ENCODE peak calls at places on chromosomes 2 and 18, in nine cellular contexts. One of them, this sample, is unnamed.
A peak's percentile ranks its signal among the peaks of the same experiment; 100 is the strongest.

GRCh38 chr18:78768221-78768620 is 211.4 kb upstream of the SALL3 start:
- DNase-seq in OCI-LY7: no peak
- DNase-seq in mammary epithelial cell: no peak
- DNase-seq in AG10803: no peak
- DNase-seq in lower lobe of right lung: no peak
- DNase-seq in left lung: no peak
- DNase-seq in Peyer's patch: no peak
- DNase-seq in heart left ventricle: no peak
- DNase-seq in esophagus squamous epithelium: no peak
- DNase-seq in this sample: no peak

GRCh38 chr2:68469935-68470334 is 2.5 kb downstream of the APLF start:
- DNase-seq in OCI-LY7: no peak
- DNase-seq in mammary epithelial cell: no peak
- DNase-seq in AG10803: no peak
- DNase-seq in lower lobe of right lung: no peak
- DNase-seq in left lung: no peak
- DNase-seq in Peyer's patch: no peak
- DNase-seq in heart left ventricle: no peak
- DNase-seq in esophagus squamous epithelium: no peak
- DNase-seq in this sample: no peak

GRCh38 chr2:34806891-34807290 is 1207.8 kb upstream of the FAM98A start:
- DNase-seq in OCI-LY7: no peak
- DNase-seq in mammary epithelial cell: no peak
- DNase-seq in AG10803: no peak
- DNase-seq in lower lobe of right lung: no peak
- DNase-seq in left lung: no peak
- DNase-seq in Peyer's patch: no peak
- DNase-seq in heart left ventricle: no peak
- DNase-seq in esophagus squamous epithelium: no peak
- DNase-seq in this sample: no peak

GRCh38 chr2:151904807-151905206 is 76.6 kb upstream of the ARL5A start:
- DNase-seq in OCI-LY7: no peak
- DNase-seq in mammary epithelial cell: no peak
- DNase-seq in AG10803: no peak
- DNase-seq in lower lobe of right lung: no peak
- DNase-seq in left lung: no peak
- DNase-seq in Peyer's patch: no peak
- DNase-seq in heart left ventricle: no peak
- DNase-seq in esophagus squamous epithelium: no peak
- DNase-seq in this sample: no peak

GRCh38 chr2:234536218-234536989 is 39.5 kb upstream of the ARL4C start:
- DNase-seq in OCI-LY7: no peak
- DNase-seq in mammary epithelial cell: no peak
- DNase-seq in AG10803: no peak
- DNase-seq in lower lobe of right lung: no peak
- DNase-seq in left lung: no peak
- DNase-seq in Peyer's patch: no peak
- DNase-seq in heart left ventricle: no peak
- DNase-seq in esophagus squamous epithelium: no peak
- DNase-seq in this sample: no peak

GRCh38 chr18:12318334-12318697 is 10.3 kb downstream of the TUBB6 start:
- DNase-seq in OCI-LY7: peak; percentile 51
- DNase-seq in mammary epithelial cell: no peak
- DNase-seq in AG10803: no peak
- DNase-seq in lower lobe of right lung: no peak
- DNase-seq in left lung: no peak
- DNase-seq in Peyer's patch: no peak
- DNase-seq in heart left ventricle: no peak
- DNase-seq in esophagus squamous epithelium: no peak
- DNase-seq in this sample: no peak

GRCh38 chr18:69387181-69387580 is 13.5 kb upstream of the DOK6 start:
- DNase-seq in OCI-LY7: no peak
- DNase-seq in mammary epithelial cell: no peak
- DNase-seq in AG10803: no peak
- DNase-seq in lower lobe of right lung: no peak
- DNase-seq in left lung: no peak
- DNase-seq in Peyer's patch: no peak
- DNase-seq in heart left ventricle: no peak
- DNase-seq in esophagus squamous epithelium: no peak
- DNase-seq in this sample: no peak

GRCh38 chr2:216985658-216986141 is 125.8 kb upstream of the TNP1 start:
- DNase-seq in OCI-LY7: no peak
- DNase-seq in mammary epithelial cell: no peak
- DNase-seq in AG10803: no peak
- DNase-seq in lower lobe of right lung: no peak
- DNase-seq in left lung: no peak
- DNase-seq in Peyer's patch: no peak
- DNase-seq in heart left ventricle: no peak
- DNase-seq in esophagus squamous epithelium: no peak
- DNase-seq in this sample: no peak

GRCh38 chr2:240793313-240794177 is 26.5 kb downstream of the KIF1A start:
- DNase-seq in OCI-LY7: no peak
- DNase-seq in mammary epithelial cell: no peak
- DNase-seq in AG10803: no peak
- DNase-seq in lower lobe of right lung: peak; percentile 35
- DNase-seq in left lung: peak; percentile 57
- DNase-seq in Peyer's patch: no peak
- DNase-seq in heart left ventricle: no peak
- DNase-seq in esophagus squamous epithelium: no peak
- DNase-seq in this sample: no peak

GRCh38 chr2:235609746-235610145 is 115.9 kb downstream of the AGAP1 start:
- DNase-seq in OCI-LY7: no peak
- DNase-seq in mammary epithelial cell: no peak
- DNase-seq in AG10803: no peak
- DNase-seq in lower lobe of right lung: no peak
- DNase-seq in left lung: no peak
- DNase-seq in Peyer's patch: no peak
- DNase-seq in heart left ventricle: no peak
- DNase-seq in esophagus squamous epithelium: no peak
- DNase-seq in this sample: no peak

GRCh38 chr2:146990311-146990781 is 854.5 kb upstream of the ACVR2A start:
- DNase-seq in OCI-LY7: no peak
- DNase-seq in mammary epithelial cell: no peak
- DNase-seq in AG10803: no peak
- DNase-seq in lower lobe of right lung: no peak
- DNase-seq in left lung: no peak
- DNase-seq in Peyer's patch: no peak
- DNase-seq in heart left ventricle: no peak
- DNase-seq in esophagus squamous epithelium: no peak
- DNase-seq in this sample: no peak

GRCh38 chr2:45220227-45220626 is 211.0 kb upstream of the SIX2 start:
- DNase-seq in OCI-LY7: no peak
- DNase-seq in mammary epithelial cell: no peak
- DNase-seq in AG10803: peak; percentile 5
- DNase-seq in lower lobe of right lung: no peak
- DNase-seq in left lung: no peak
- DNase-seq in Peyer's patch: no peak
- DNase-seq in heart left ventricle: no peak
- DNase-seq in esophagus squamous epithelium: no peak
- DNase-seq in this sample: no peak

GRCh38 chr2:74502720-74503505 is 3.5 kb upstream of the LBX2 start:
- DNase-seq in OCI-LY7: no peak
- DNase-seq in mammary epithelial cell: peak; percentile 55
- DNase-seq in AG10803: peak; percentile 83
- DNase-seq in lower lobe of right lung: peak; percentile 87
- DNase-seq in left lung: peak; percentile 96
- DNase-seq in Peyer's patch: peak; percentile 67
- DNase-seq in heart left ventricle: peak; percentile 87
- DNase-seq in esophagus squamous epithelium: peak; percentile 15
- DNase-seq in this sample: no peak

GRCh38 chr2:113225505-113226259 is 51.9 kb downstream of the PSD4 start:
- DNase-seq in OCI-LY7: no peak
- DNase-seq in mammary epithelial cell: no peak
- DNase-seq in AG10803: no peak
- DNase-seq in lower lobe of right lung: no peak
- DNase-seq in left lung: no peak
- DNase-seq in Peyer's patch: no peak
- DNase-seq in heart left ventricle: no peak
- DNase-seq in esophagus squamous epithelium: no peak
- DNase-seq in this sample: no peak

GRCh38 chr2:217622205-217622621 is 380.6 kb downstream of the TNS1 start:
- DNase-seq in OCI-LY7: no peak
- DNase-seq in mammary epithelial cell: no peak
- DNase-seq in AG10803: peak; percentile 88
- DNase-seq in lower lobe of right lung: no peak
- DNase-seq in left lung: no peak
- DNase-seq in Peyer's patch: no peak
- DNase-seq in heart left ventricle: peak; percentile 50
- DNase-seq in esophagus squamous epithelium: no peak
- DNase-seq in this sample: no peak

DNA sequence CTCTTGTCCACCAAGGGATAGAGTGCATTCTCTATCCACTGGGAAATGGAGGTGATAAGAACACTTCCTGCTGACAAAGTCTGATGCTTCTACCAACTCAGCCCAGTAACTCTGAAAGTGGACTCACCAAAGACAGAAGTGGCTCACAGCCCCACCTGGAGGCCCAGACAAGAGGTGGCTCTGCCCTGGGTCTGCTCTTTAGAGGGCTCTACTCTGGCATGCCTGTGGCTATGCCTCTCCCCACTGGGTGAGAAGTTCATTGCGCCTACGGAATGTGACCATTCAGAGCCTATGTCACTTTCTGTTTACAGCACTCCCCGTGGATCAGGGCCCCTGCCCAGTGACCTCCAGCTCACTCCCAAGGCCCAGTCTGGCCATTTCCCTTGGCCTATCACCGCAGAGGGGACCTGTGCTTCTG is 13.5 kb upstream of the XDH start:
- DNase-seq in OCI-LY7: peak; percentile 9
- DNase-seq in mammary epithelial cell: peak; percentile 56
- DNase-seq in AG10803: no peak
- DNase-seq in lower lobe of right lung: no peak
- DNase-seq in left lung: no peak
- DNase-seq in Peyer's patch: no peak
- DNase-seq in heart left ventricle: no peak
- DNase-seq in esophagus squamous epithelium: no peak
- DNase-seq in this sample: no peak
- TF ChIP-seq CTCF in OCI-LY7: peak; percentile 22
- TF ChIP-seq CTCF in mammary epithelial cell: peak; percentile 18
- TF ChIP-seq CTCF in AG10803: no peak
- TF ChIP-seq CTCF in lower lobe of right lung: no peak
- TF ChIP-seq CTCF in left lung: no peak
- TF ChIP-seq CTCF in Peyer's patch: no peak
- TF ChIP-seq CTCF in heart left ventricle: no peak
- TF ChIP-seq CTCF in esophagus squamous epithelium: no peak
- TF ChIP-seq CTCF in this sample: no peak

GRCh38 chr2:120176526-120176925 is 46.7 kb downstream of the TMEM185B start:
- DNase-seq in OCI-LY7: no peak
- DNase-seq in mammary epithelial cell: no peak
- DNase-seq in AG10803: no peak
- DNase-seq in lower lobe of right lung: no peak
- DNase-seq in left lung: no peak
- DNase-seq in Peyer's patch: no peak
- DNase-seq in heart left ventricle: no peak
- DNase-seq in esophagus squamous epithelium: no peak
- DNase-seq in this sample: no peak

GRCh38 chr2:120180066-120180465 is 43.1 kb downstream of the TMEM185B start:
- DNase-seq in OCI-LY7: no peak
- DNase-seq in mammary epithelial cell: no peak
- DNase-seq in AG10803: no peak
- DNase-seq in lower lobe of right lung: no peak
- DNase-seq in left lung: no peak
- DNase-seq in Peyer's patch: no peak
- DNase-seq in heart left ventricle: no peak
- DNase-seq in esophagus squamous epithelium: no peak
- DNase-seq in this sample: no peak

GRCh38 chr2:120177973-120178372 is 45.2 kb downstream of the TMEM185B start:
- DNase-seq in OCI-LY7: peak; percentile 55
- DNase-seq in mammary epithelial cell: no peak
- DNase-seq in AG10803: no peak
- DNase-seq in lower lobe of right lung: no peak
- DNase-seq in left lung: no peak
- DNase-seq in Peyer's patch: no peak
- DNase-seq in heart left ventricle: no peak
- DNase-seq in esophagus squamous epithelium: no peak
- DNase-seq in this sample: no peak

GRCh38 chr2:120175000-120175581 is 48.1 kb downstream of the TMEM185B start:
- DNase-seq in OCI-LY7: peak; percentile 78
- DNase-seq in mammary epithelial cell: peak; percentile 47
- DNase-seq in AG10803: peak; percentile 65
- DNase-seq in lower lobe of right lung: no peak
- DNase-seq in left lung: no peak
- DNase-seq in Peyer's patch: no peak
- DNase-seq in heart left ventricle: no peak
- DNase-seq in esophagus squamous epithelium: no peak
- DNase-seq in this sample: no peak

GRCh38 chr2:120177011-120177621 is 46.1 kb downstream of the TMEM185B start:
- DNase-seq in OCI-LY7: peak; percentile 95
- DNase-seq in mammary epithelial cell: peak; percentile 50
- DNase-seq in AG10803: no peak
- DNase-seq in lower lobe of right lung: peak; percentile 70
- DNase-seq in left lung: peak; percentile 91
- DNase-seq in Peyer's patch: peak; percentile 85
- DNase-seq in heart left ventricle: peak; percentile 40
- DNase-seq in esophagus squamous epithelium: no peak
- DNase-seq in this sample: no peak
- TF ChIP-seq CTCF in OCI-LY7: peak; percentile 89
- TF ChIP-seq CTCF in mammary epithelial cell: peak; percentile 31
- TF ChIP-seq CTCF in AG10803: no peak
- TF ChIP-seq CTCF in lower lobe of right lung: peak; percentile 39
- TF ChIP-seq CTCF in left lung: no peak
- TF ChIP-seq CTCF in Peyer's patch: peak; percentile 26
- TF ChIP-seq CTCF in heart left ventricle: no peak
- TF ChIP-seq CTCF in esophagus squamous epithelium: peak; percentile 33
- TF ChIP-seq CTCF in this sample: no peak

DNA sequence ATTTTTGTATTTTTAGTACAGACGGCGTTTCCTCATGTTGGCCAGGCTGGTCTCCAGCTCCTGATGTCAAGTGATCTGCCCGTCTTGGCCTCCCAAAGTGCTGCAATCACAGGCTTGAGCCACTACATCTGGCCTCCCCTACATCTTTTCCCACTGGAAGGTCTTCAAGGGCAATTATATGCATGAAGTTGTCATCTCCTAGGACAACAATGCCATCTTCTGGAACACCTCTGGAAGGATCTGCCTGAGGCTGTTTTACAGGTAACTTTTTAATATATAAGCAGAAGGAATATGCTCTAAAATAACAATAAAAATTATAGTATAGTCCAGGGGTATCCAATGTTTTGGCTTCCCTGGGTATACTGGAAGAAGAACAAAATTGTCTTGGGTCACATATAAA is 321.4 kb downstream of the AFF3 start:
- DNase-seq in OCI-LY7: peak; percentile 8
- DNase-seq in mammary epithelial cell: no peak
- DNase-seq in AG10803: peak; percentile 24
- DNase-seq in lower lobe of right lung: no peak
- DNase-seq in left lung: no peak
- DNase-seq in Peyer's patch: no peak
- DNase-seq in heart left ventricle: no peak
- DNase-seq in esophagus squamous epithelium: no peak
- DNase-seq in this sample: no peak
- TF ChIP-seq CTCF in OCI-LY7: peak; percentile 16
- TF ChIP-seq CTCF in mammary epithelial cell: no peak
- TF ChIP-seq CTCF in AG10803: peak; percentile 40
- TF ChIP-seq CTCF in lower lobe of right lung: no peak
- TF ChIP-seq CTCF in left lung: no peak
- TF ChIP-seq CTCF in Peyer's patch: no peak
- TF ChIP-seq CTCF in heart left ventricle: peak; percentile 27
- TF ChIP-seq CTCF in esophagus squamous epithelium: no peak
- TF ChIP-seq CTCF in this sample: no peak

GRCh38 chr2:215826838-215827441 is 186.4 kb downstream of the MREG start:
- DNase-seq in OCI-LY7: no peak
- DNase-seq in mammary epithelial cell: no peak
- DNase-seq in AG10803: no peak
- DNase-seq in lower lobe of right lung: no peak
- DNase-seq in left lung: no peak
- DNase-seq in Peyer's patch: no peak
- DNase-seq in heart left ventricle: no peak
- DNase-seq in esophagus squamous epithelium: no peak
- DNase-seq in this sample: no peak
- TF ChIP-seq CTCF in OCI-LY7: no peak
- TF ChIP-seq CTCF in mammary epithelial cell: no peak
- TF ChIP-seq CTCF in AG10803: no peak
- TF ChIP-seq CTCF in lower lobe of right lung: no peak
- TF ChIP-seq CTCF in left lung: no peak
- TF ChIP-seq CTCF in Peyer's patch: no peak
- TF ChIP-seq CTCF in heart left ventricle: no peak
- TF ChIP-seq CTCF in esophagus squamous epithelium: no peak
- TF ChIP-seq CTCF in this sample: no peak